ENCODE peak calls at places on chromosomes 7 and 10, in seven cellular contexts. A is SJSA1; W is endothelial cell of umbilical vein; J is ovary; K is CD4-positive, alpha-beta memory T cell; S is tibial nerve; B is fibroblast of lung. D is an unnamed sample.

GRCh38 chr10:22605168-22605567 is 109.2 kb downstream of the PIP4K2A start:
- DNase-seq in A (no peak), W (no peak), J (no peak), K (no peak), S (no peak), B (peak; percentile 89), D (no peak)

GRCh38 chr10:133421336-133422222 is 2.8 kb downstream of the SPRN start:
- DNase-seq in A (no peak), W (no peak), J (no peak), K (no peak), S (no peak), B (no peak), D (no peak)

GRCh38 chr7:47503283-47503682 is 78.6 kb downstream of the TNS3 start:
- DNase-seq in A (no peak), W (no peak), J (no peak), K (no peak), S (no peak), B (peak; percentile 73), D (no peak)

GRCh38 chr7:55274156-55274555 is 91.0 kb upstream of the LANCL2 start:
- DNase-seq in A (no peak), W (no peak), J (no peak), K (no peak), S (no peak), B (no peak), D (no peak)

GRCh38 chr7:151062399-151063211 is 3.2 kb downstream of the SLC4A2 start:
- DNase-seq in A (no peak), W (no peak), J (peak; percentile 66), K (no peak), S (no peak), B (peak; percentile 88), D (peak; percentile 30)

GRCh38 chr10:5524721-5525531 is at the start of gene CALML3:
- DNase-seq in A (no peak), W (no peak), J (no peak), K (no peak), S (no peak), B (no peak), D (no peak)

GRCh38 chr10:107232013-107232412 is 67.5 kb upstream of the SORCS1 start:
- DNase-seq in A (no peak), W (no peak), J (no peak), K (no peak), S (no peak), B (no peak), D (no peak)

GRCh38 chr10:78579995-78580394 is 488.8 kb upstream of the ZMIZ1 start:
- DNase-seq in A (peak; percentile 60), W (peak; percentile 67), J (peak; percentile 64), K (no peak), S (peak; percentile 35), B (peak; percentile 82), D (peak; percentile 77)

GRCh38 chr7:27961255-27961654 is 219.3 kb downstream of the JAZF1 start:
- DNase-seq in A (peak; percentile 73), W (no peak), J (no peak), K (no peak), S (no peak), B (peak; percentile 64), D (peak; percentile 76)

GRCh38 chr10:6423004-6423403 is 157.1 kb downstream of the PRKCQ start:
- DNase-seq in A (no peak), W (no peak), J (no peak), K (no peak), S (no peak), B (peak; percentile 29), D (peak; percentile 38)

GRCh38 chr7:139515266-139515665 is 8.2 kb upstream of the CLEC2L start:
- DNase-seq in A (no peak), W (no peak), J (no peak), K (no peak), S (no peak), B (no peak), D (no peak)

GRCh38 chr10:122121059-122121458 is 132.1 kb downstream of the TACC2 start:
- DNase-seq in A (no peak), W (no peak), J (no peak), K (no peak), S (no peak), B (no peak), D (no peak)

GRCh38 chr10:131934769-131935168 is 34.0 kb downstream of the PPP2R2D start:
- DNase-seq in A (no peak), W (no peak), J (no peak), K (no peak), S (no peak), B (no peak), D (no peak)

GRCh38 chr10:131736321-131736980 is 164.4 kb upstream of the PPP2R2D start:
- DNase-seq in A (peak; percentile 31), W (no peak), J (peak; percentile 8), K (no peak), S (no peak), B (no peak), D (no peak)

GRCh38 chr10:76302491-76302890 is 871.1 kb downstream of the LRMDA start:
- DNase-seq in A (no peak), W (no peak), J (no peak), K (no peak), S (no peak), B (peak; percentile 78), D (no peak)

GRCh38 chr7:149005427-149006344 is 22.6 kb downstream of the PDIA4 start:
- DNase-seq in A (peak; percentile 79), W (peak; percentile 65), J (peak; percentile 88), K (peak; percentile 76), S (peak; percentile 85), B (peak; percentile 54), D (peak; percentile 24)

GRCh38 chr10:38102889-38103288 is 8.8 kb downstream of the ZNF37A start:
- DNase-seq in A (no peak), W (no peak), J (no peak), K (no peak), S (no peak), B (no peak), D (no peak)

GRCh38 chr10:43170491-43170890 is 32.2 kb downstream of the CSGALNACT2 start:
- DNase-seq in A (no peak), W (no peak), J (no peak), K (no peak), S (no peak), B (no peak), D (no peak)

GRCh38 chr7:50952120-50952519 is 169.4 kb upstream of the GRB10 start:
- DNase-seq in A (no peak), W (no peak), J (no peak), K (no peak), S (no peak), B (no peak), D (no peak)

GRCh38 chr10:15901889-15902288 is 41.6 kb upstream of the MINDY3 start:
- DNase-seq in A (no peak), W (no peak), J (no peak), K (no peak), S (no peak), B (no peak), D (no peak)

GRCh38 chr10:28533571-28534304 is 820 bp downstream of the WAC start:
- DNase-seq in A (peak; percentile 65), W (peak; percentile 51), J (peak; percentile 74), K (peak; percentile 61), S (peak; percentile 60), B (peak; percentile 36), D (peak; percentile 62)

GRCh38 chr10:34180749-34181148 is 634.3 kb downstream of the PARD3 start:
- DNase-seq in A (no peak), W (no peak), J (no peak), K (no peak), S (no peak), B (no peak), D (no peak)

GRCh38 chr10:84196083-84196482 is 1.7 kb downstream of the CDHR1 start:
- DNase-seq in A (no peak), W (no peak), J (no peak), K (no peak), S (no peak), B (no peak), D (no peak)

GRCh38 chr7:153444591-153444990 is 607.6 kb upstream of the DPP6 start:
- DNase-seq in A (no peak), W (no peak), J (no peak), K (no peak), S (no peak), B (no peak), D (no peak)
- H3K9me3 ChIP-seq in A (peaks cover 6% of the 10 kb centered on the region), W (peaks cover 10% of the 10 kb centered on the region), J (no peaks in the 10 kb centered on the region), K (no peaks in the 10 kb centered on the region), S (no peaks in the 10 kb centered on the region), B (no peaks in the 10 kb centered on the region), D (no peaks in the 10 kb centered on the region)

GRCh38 chr7:101960985-101961708 is 143.7 kb downstream of the CUX1 start:
- DNase-seq in A (no peak), W (no peak), J (no peak), K (no peak), S (no peak), B (no peak), D (no peak)

GRCh38 chr7:101957733-101958525 is 140.5 kb downstream of the CUX1 start:
- DNase-seq in A (no peak), W (no peak), J (no peak), K (no peak), S (no peak), B (no peak), D (no peak)

GRCh38 chr7:101960323-101960722 is 142.9 kb downstream of the CUX1 start:
- DNase-seq in A (no peak), W (no peak), J (no peak), K (no peak), S (no peak), B (no peak), D (no peak)

GRCh38 chr7:101959829-101960228 is 142.4 kb downstream of the CUX1 start:
- DNase-seq in A (no peak), W (no peak), J (no peak), K (no peak), S (no peak), B (no peak), D (no peak)

GRCh38 chr7:101959342-101959741 is 141.9 kb downstream of the CUX1 start:
- DNase-seq in A (no peak), W (no peak), J (no peak), K (no peak), S (no peak), B (no peak), D (no peak)
- H3K4me3 ChIP-seq in A (no peak overlapping the region), W (no peak overlapping the region), J (no peak overlapping the region), K (no peak overlapping the region), S (no peak overlapping the region), B (no peak overlapping the region), D (no peak overlapping the region)

DNA sequence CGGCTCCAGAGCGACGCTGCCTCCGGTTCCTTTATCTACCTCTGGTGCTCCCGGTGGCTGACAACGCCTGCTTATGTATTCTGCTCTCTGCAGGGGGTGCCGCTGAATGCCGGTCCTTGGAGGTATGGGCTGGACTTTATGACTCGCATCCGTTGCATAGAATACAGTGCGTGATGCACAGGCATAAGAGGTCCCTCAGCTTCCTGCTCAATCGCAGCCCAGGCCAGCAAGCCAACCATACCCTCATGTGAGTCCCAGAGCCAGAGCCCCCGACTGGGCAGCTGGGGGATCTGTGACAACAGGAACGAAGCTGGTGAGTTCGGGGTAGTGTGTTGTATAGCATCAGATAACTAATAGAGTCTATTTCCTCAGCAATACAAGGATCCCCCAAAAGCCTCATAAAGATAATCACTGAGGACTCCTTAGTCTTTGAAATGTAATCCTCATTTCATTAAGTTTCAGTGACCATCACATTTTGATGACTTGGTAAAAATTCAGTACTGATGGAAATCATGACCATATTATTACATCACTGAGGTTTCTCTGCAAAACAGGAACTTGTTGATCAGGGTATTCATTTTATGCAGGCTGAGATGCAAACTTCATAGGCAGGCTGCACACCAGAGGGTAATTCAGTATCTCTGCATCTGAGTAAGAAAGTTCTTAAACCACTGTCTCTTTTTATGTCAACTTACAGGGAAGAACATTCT is 607.8 kb downstream of the PTPRN2 start:
- DNase-seq in A (no peak), W (no peak), J (no peak), K (no peak), S (no peak), B (no peak), D (no peak)
- H3K9me3 ChIP-seq in A (peaks cover 11% of the 10 kb centered on the region), W (no peaks in the 10 kb centered on the region), J (no peaks in the 10 kb centered on the region), K (no peaks in the 10 kb centered on the region), S (peaks cover 16% of the 10 kb centered on the region), B (no peaks in the 10 kb centered on the region), D (no peaks in the 10 kb centered on the region)

GRCh38 chr10:30027057-30028005 is 32.1 kb downstream of the JCAD start:
- DNase-seq in A (no peak), W (peak; percentile 73), J (peak; percentile 45), K (peak; percentile 98), S (peak; percentile 36), B (no peak), D (no peak)
- H3K4me3 ChIP-seq in A (no peak overlapping the region), W (no peak overlapping the region), J (no peak overlapping the region), K (peak overlapping the region; percentile 19), S (no peak overlapping the region), B (no peak overlapping the region), D (no peak overlapping the region)

D was measured in MG63.